ENCODE peak calls at places on chromosomes 11 and 22, in six cellular contexts. B, L, T, X, R and M are unnamed samples.

GRCh38 chr11:57444362-57445074 is 15.8 kb upstream of the RTN4RL2 start:
- DNase-seq in X (no peak), R (peak; percentile 55), L (no peak), B (no peak), T (no peak), M (no peak)

GRCh38 chr11:47186937-47187681 is 875 bp upstream of the PACSIN3 start:
- DNase-seq in R (peak; percentile 47), T (peak; percentile 30), B (peak; percentile 65), L (peak; percentile 76), X (peak; percentile 54), M (peak; percentile 45)

GRCh38 chr11:101914349-101914736 is 467 bp upstream of the CEP126 start:
- DNase-seq in B (no peak), T (peak; percentile 25), X (peak; percentile 49), R (peak; percentile 57), L (peak; percentile 11), M (no peak)

GRCh38 chr11:45832835-45833446 is 14.3 kb upstream of the CRY2 start:
- DNase-seq in X (no peak), L (no peak), R (no peak), B (no peak), T (no peak), M (no peak)

GRCh38 chr11:62373464-62374110 is 36.3 kb downstream of the ASRGL1 start:
- DNase-seq in L (no peak), R (no peak), T (no peak), X (no peak), B (no peak), M (no peak)

GRCh38 chr11:114440121-114440860 is 1.0 kb downstream of the REXO2 start:
- DNase-seq in X (peak; percentile 29), R (no peak), L (peak; percentile 16), B (no peak), T (peak; percentile 13), M (no peak)

GRCh38 chr22:27689664-27690063 is 111.9 kb downstream of the MN1 start:
- DNase-seq in L (no peak), T (no peak), B (no peak), R (no peak), X (no peak), M (no peak)

GRCh38 chr11:73030130-73030529 is 112.0 kb downstream of the FCHSD2 start:
- DNase-seq in X (no peak), R (no peak), L (no peak), T (no peak), B (no peak), M (no peak)

GRCh38 chr11:44309483-44310197 is at the start of gene ALX4:
- DNase-seq in X (no peak), B (peak; percentile 60), T (no peak), L (peak; percentile 89), R (no peak), M (no peak)

GRCh38 chr11:110435780-110436717 is 6.3 kb downstream of the FDX1 start:
- DNase-seq in R (peak; percentile 58), B (no peak), T (peak; percentile 40), X (peak; percentile 39), L (no peak), M (peak; percentile 81)

GRCh38 chr22:47632646-47633045 is 870.2 kb downstream of the TBC1D22A start:
- DNase-seq in T (no peak), X (no peak), B (no peak), L (no peak), R (no peak), M (no peak)

GRCh38 chr11:35367491-35367890 is 51.9 kb downstream of the SLC1A2 start:
- DNase-seq in R (peak; percentile 83), X (peak; percentile 92), B (no peak), L (no peak), T (peak; percentile 79), M (no peak)

GRCh38 chr22:17536269-17536668 is 27.0 kb upstream of the SLC25A18 start:
- DNase-seq in X (no peak), L (no peak), T (peak; percentile 17), R (no peak), B (no peak), M (no peak)

GRCh38 chr22:19723165-19723989 is at the start of gene GP1BB:
- DNase-seq in R (no peak), B (no peak), L (peak; percentile 81), X (no peak), T (peak; percentile 31), M (no peak)

GRCh38 chr22:19062139-19062789 is 59.9 kb downstream of the DGCR2 start:
- DNase-seq in T (no peak), L (no peak), B (no peak), R (no peak), X (peak; percentile 23), M (no peak)

GRCh38 chr11:17734418-17734911 is at the start of gene KCNC1:
- DNase-seq in T (peak; percentile 28), B (peak; percentile 49), L (peak; percentile 90), R (peak; percentile 15), X (peak; percentile 34), M (no peak)

GRCh38 chr22:22759371-22759770 is 115.0 kb downstream of the GGTLC2 start:
- DNase-seq in L (no peak), R (no peak), X (no peak), T (no peak), B (no peak), M (no peak)

GRCh38 chr11:13940611-13941256 is 21.8 kb upstream of the SPON1 start:
- DNase-seq in L (no peak), B (no peak), X (no peak), T (no peak), R (no peak), M (no peak)
- H3K4me3 ChIP-seq in L (no peak overlapping the region), B (no peak overlapping the region), X (no peak overlapping the region), T (no peak overlapping the region), R (no peak overlapping the region), M (no peak overlapping the region)

GRCh38 chr11:19511413-19512183 is 201.0 kb upstream of the NAV2 start:
- DNase-seq in T (peak; percentile 3), L (no peak), R (peak; percentile 71), X (no peak), B (no peak), M (no peak)
- H3K4me3 ChIP-seq in T (no peak overlapping the region), L (no peak overlapping the region), R (no peak overlapping the region), X (no peak overlapping the region), B (no peak overlapping the region), M (no peak overlapping the region)

DNA sequence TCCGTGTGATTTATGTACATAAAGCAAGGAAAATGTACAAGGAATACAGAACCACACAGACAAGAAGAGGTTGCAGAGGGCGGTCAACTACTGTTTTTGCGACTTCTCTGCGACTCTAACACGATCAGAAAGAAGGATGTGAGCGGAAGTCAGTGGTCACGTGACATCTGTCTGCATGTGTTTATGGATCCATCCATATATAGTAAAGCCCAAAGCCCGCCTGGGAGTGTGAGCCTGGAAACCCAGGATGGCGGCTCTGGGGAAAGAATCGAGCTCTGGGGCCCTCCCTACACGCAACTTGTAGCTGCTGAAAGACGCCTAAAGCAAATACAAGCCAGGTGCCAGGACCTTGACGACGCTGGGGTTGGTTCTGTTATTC is 8.8 kb downstream of the OSBPL5 start:
- DNase-seq in T (no peak), B (no peak), L (no peak), X (no peak), R (peak; percentile 37), M (no peak)
- H3K4me3 ChIP-seq in T (no peak overlapping the region), B (no peak overlapping the region), L (no peak overlapping the region), X (no peak overlapping the region), R (no peak overlapping the region), M (no peak overlapping the region)

DNA sequence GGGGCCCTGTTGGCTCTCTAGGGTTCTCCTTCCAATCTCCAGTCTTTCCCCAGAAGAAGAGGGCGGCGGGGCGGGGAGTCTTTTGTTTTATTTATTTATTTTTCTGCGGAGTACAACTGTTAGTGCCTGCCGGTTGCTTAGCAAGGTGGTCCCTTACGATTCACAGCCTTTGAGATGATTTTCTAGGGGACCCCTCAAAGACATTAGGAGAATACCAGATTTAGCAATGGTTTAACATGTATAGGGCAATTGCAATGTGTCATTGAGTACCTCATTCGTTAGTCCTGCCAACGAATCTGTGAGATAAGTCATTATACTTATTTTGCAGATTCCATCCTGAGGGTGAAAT is 307 bp upstream of the MRPL16 start:
- DNase-seq in R (no peak), X (no peak), B (no peak), T (no peak), L (no peak), M (no peak)
- H3K4me3 ChIP-seq in R (peak overlapping the region; percentile 99), X (peak overlapping the region; percentile 98), B (peak overlapping the region; percentile 89), T (peak overlapping the region; percentile 97), L (peak overlapping the region; percentile 66), M (peak overlapping the region; percentile 96)